ENCODE peak calls at places on chromosomes 3 and 15, in four cellular contexts. One of them, this sample, is unnamed.

GRCh38 chr3:38054166-38054991 is 15.4 kb downstream of the DLEC1 start:
- DNase-seq in A549: no peak
- DNase-seq in cardiac muscle cell: no peak
- DNase-seq in AG04449: no peak
- DNase-seq in this sample: no peak

GRCh38 chr3:175179055-175179454 is 319.9 kb downstream of the NAALADL2 start:
- DNase-seq in cardiac muscle cell: no peak
- DNase-seq in A549: no peak
- DNase-seq in AG04449: no peak
- DNase-seq in this sample: no peak

GRCh38 chr15:52261498-52262242 is 33.9 kb downstream of the MYO5C start:
- DNase-seq in A549: peak
- DNase-seq in cardiac muscle cell: peak
- DNase-seq in AG04449: peak
- DNase-seq in this sample: peak

GRCh38 chr3:32297366-32297765 is 58.9 kb downstream of the CMTM8 start:
- DNase-seq in A549: no peak
- DNase-seq in AG04449: no peak
- DNase-seq in cardiac muscle cell: no peak
- DNase-seq in this sample: no peak

GRCh38 chr3:107432013-107432515 is 54.8 kb downstream of the CCDC54 start:
- DNase-seq in AG04449: no peak
- DNase-seq in A549: no peak
- DNase-seq in cardiac muscle cell: no peak
- DNase-seq in this sample: peak

GRCh38 chr3:151226088-151226563 is 23.1 kb upstream of the GPR171 start:
- DNase-seq in A549: no peak
- DNase-seq in cardiac muscle cell: no peak
- DNase-seq in AG04449: peak
- DNase-seq in this sample: peak

GRCh38 chr15:56225520-56225919 is 18.2 kb downstream of the RFX7 start:
- DNase-seq in A549: no peak
- DNase-seq in AG04449: no peak
- DNase-seq in cardiac muscle cell: no peak
- DNase-seq in this sample: no peak

GRCh38 chr3:111794701-111795100 is 64.4 kb upstream of the PHLDB2 start:
- DNase-seq in AG04449: no peak
- DNase-seq in cardiac muscle cell: no peak
- DNase-seq in A549: no peak
- DNase-seq in this sample: peak

GRCh38 chr15:69568621-69569020 is 116.0 kb downstream of the RPLP1 start:
- DNase-seq in AG04449: peak
- DNase-seq in cardiac muscle cell: no peak
- DNase-seq in A549: no peak
- DNase-seq in this sample: peak

GRCh38 chr3:33578325-33579180 is 138.3 kb upstream of the UBP1 start:
- DNase-seq in cardiac muscle cell: no peak
- DNase-seq in A549: peak
- DNase-seq in AG04449: no peak
- DNase-seq in this sample: peak

GRCh38 chr15:44729394-44729913 is 6.9 kb upstream of the TRIM69 start:
- DNase-seq in cardiac muscle cell: no peak
- DNase-seq in A549: no peak
- DNase-seq in AG04449: no peak
- DNase-seq in this sample: peak

GRCh38 chr3:112767177-112767576 is 79.5 kb downstream of the CD200R1L start:
- DNase-seq in cardiac muscle cell: no peak
- DNase-seq in A549: no peak
- DNase-seq in AG04449: no peak
- DNase-seq in this sample: peak

GRCh38 chr15:63492541-63493077 is 11.8 kb upstream of the USP3 start:
- DNase-seq in A549: no peak
- DNase-seq in cardiac muscle cell: no peak
- DNase-seq in AG04449: no peak
- DNase-seq in this sample: no peak

GRCh38 chr15:62903437-62903836 is 139.1 kb upstream of the TPM1 start:
- DNase-seq in A549: no peak
- DNase-seq in cardiac muscle cell: no peak
- DNase-seq in AG04449: no peak
- DNase-seq in this sample: no peak

GRCh38 chr3:1726741-1727140 is 371.9 kb upstream of the CNTN4 start:
- DNase-seq in AG04449: no peak
- DNase-seq in cardiac muscle cell: no peak
- DNase-seq in A549: no peak
- DNase-seq in this sample: no peak

GRCh38 chr3:98801042-98801747 is 38.1 kb downstream of the ST3GAL6 start:
- DNase-seq in AG04449: no peak
- DNase-seq in cardiac muscle cell: no peak
- DNase-seq in A549: no peak
- DNase-seq in this sample: no peak

GRCh38 chr3:195893121-195893449 is 15.3 kb downstream of the TNK2 start:
- DNase-seq in cardiac muscle cell: no peak
- DNase-seq in AG04449: no peak
- DNase-seq in A549: no peak
- DNase-seq in this sample: no peak

GRCh38 chr3:26280517-26280916 is 342.1 kb upstream of the LRRC3B start:
- DNase-seq in cardiac muscle cell: peak
- DNase-seq in A549: no peak
- DNase-seq in AG04449: no peak
- DNase-seq in this sample: no peak

GRCh38 chr3:79767194-79767952 is 425 bp downstream of the ROBO1 start:
- DNase-seq in cardiac muscle cell: peak
- DNase-seq in A549: no peak
- DNase-seq in AG04449: no peak
- DNase-seq in this sample: no peak

GRCh38 chr3:79769234-79769633 is 1.4 kb upstream of the ROBO1 start:
- DNase-seq in A549: no peak
- DNase-seq in cardiac muscle cell: peak
- DNase-seq in AG04449: no peak
- DNase-seq in this sample: no peak

GRCh38 chr3:79766474-79767193 is 1.2 kb downstream of the ROBO1 start:
- DNase-seq in AG04449: no peak
- DNase-seq in A549: no peak
- DNase-seq in cardiac muscle cell: peak
- DNase-seq in this sample: no peak

GRCh38 chr3:79767953-79768282 is at the start of gene ROBO1:
- DNase-seq in A549: no peak
- DNase-seq in AG04449: no peak
- DNase-seq in cardiac muscle cell: peak
- DNase-seq in this sample: no peak

GRCh38 chr3:79765854-79766253 is 1.9 kb downstream of the ROBO1 start:
- DNase-seq in cardiac muscle cell: no peak
- DNase-seq in AG04449: no peak
- DNase-seq in A549: no peak
- DNase-seq in this sample: no peak
- H3K4me3 ChIP-seq in cardiac muscle cell: no peak
- H3K4me3 ChIP-seq in AG04449: no peak
- H3K4me3 ChIP-seq in A549: no peak
- H3K4me3 ChIP-seq in this sample: no peak

DNA sequence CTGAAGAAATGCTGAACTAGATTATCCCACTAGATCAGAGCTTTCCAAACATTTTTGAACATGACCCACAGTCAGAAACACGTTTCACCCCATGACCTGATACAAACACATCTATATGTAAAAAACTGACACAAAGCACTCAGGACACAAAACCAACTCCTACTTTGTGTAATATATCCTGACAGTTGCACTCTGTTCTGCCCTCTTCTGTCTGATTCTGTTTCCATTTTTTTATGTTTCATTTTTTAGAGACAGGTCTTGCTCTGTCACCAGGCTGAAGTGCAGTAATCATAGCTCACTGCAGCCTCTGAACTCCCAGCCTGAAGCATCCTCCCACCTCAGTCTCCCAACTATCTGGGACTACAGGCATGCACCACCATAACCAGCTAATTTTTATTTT is 15.8 kb upstream of the RFTN1 start:
- DNase-seq in AG04449: no peak
- DNase-seq in A549: no peak
- DNase-seq in cardiac muscle cell: no peak
- DNase-seq in this sample: no peak
- TF ChIP-seq CTCF in AG04449: no peak
- TF ChIP-seq CTCF in A549: no peak
- TF ChIP-seq CTCF in cardiac muscle cell: peak
- TF ChIP-seq CTCF in this sample: peak

GRCh38 chr15:82177291-82178010 is 85.1 kb downstream of the EFL1 start:
- DNase-seq in AG04449: peak
- DNase-seq in A549: no peak
- DNase-seq in cardiac muscle cell: no peak
- DNase-seq in this sample: peak
- H3K4me3 ChIP-seq in AG04449: no peak
- H3K4me3 ChIP-seq in A549: no peak
- H3K4me3 ChIP-seq in cardiac muscle cell: no peak
- H3K4me3 ChIP-seq in this sample: no peak

GRCh38 chr3:58474967-58475578 is 16.8 kb upstream of the KCTD6 start:
- DNase-seq in A549: no peak
- DNase-seq in AG04449: no peak
- DNase-seq in cardiac muscle cell: no peak
- DNase-seq in this sample: no peak
- TF ChIP-seq CTCF in A549: no peak
- TF ChIP-seq CTCF in AG04449: no peak
- TF ChIP-seq CTCF in cardiac muscle cell: no peak
- TF ChIP-seq CTCF in this sample: no peak

GRCh38 chr3:47280519-47280918 is 2.1 kb downstream of the KIF9 start:
- DNase-seq in AG04449: no peak
- DNase-seq in cardiac muscle cell: no peak
- DNase-seq in A549: no peak
- DNase-seq in this sample: no peak

GRCh38 chr3:47273564-47273963 is 9.0 kb downstream of the KIF9 start:
- DNase-seq in A549: no peak
- DNase-seq in AG04449: no peak
- DNase-seq in cardiac muscle cell: no peak
- DNase-seq in this sample: no peak

DNA sequence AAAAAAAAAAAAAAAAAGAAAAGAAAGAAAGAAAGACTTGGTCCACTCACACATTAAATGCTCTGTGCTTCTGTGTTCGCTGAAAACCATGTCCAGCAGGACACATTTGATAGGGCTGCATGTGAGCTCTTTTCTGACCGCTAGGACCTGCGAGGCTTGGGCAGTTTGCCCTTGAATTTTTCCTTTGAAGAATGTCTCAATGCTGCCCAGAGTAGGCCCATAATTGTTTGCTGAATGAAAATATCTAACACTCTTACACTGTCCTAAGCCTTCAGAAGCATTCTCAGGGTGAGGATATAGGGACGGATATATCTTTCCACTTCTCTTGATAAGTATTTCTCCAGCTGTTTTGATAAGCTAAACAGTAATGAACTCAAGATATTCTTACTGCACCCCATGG is 6.0 kb downstream of the KIF9 start:
- DNase-seq in AG04449: no peak
- DNase-seq in A549: no peak
- DNase-seq in cardiac muscle cell: no peak
- DNase-seq in this sample: no peak
- H3K4me3 ChIP-seq in AG04449: no peak
- H3K4me3 ChIP-seq in A549: no peak
- H3K4me3 ChIP-seq in cardiac muscle cell: no peak
- H3K4me3 ChIP-seq in this sample: no peak